ENCODE peak calls at places on chromosomes 1 and 21, in seven cellular contexts. R, J, N, U, F, Z and E are unnamed samples.

GRCh38 chr1:45302505-45303331 is 24.0 kb upstream of the HPDL start:
- DNase-seq in R (no peak), J (peak), N (no peak), U (no peak), F (no peak), Z (no peak), E (no peak)

GRCh38 chr1:89635825-89636815 is 3.2 kb downstream of the LRRC8C start:
- DNase-seq in R (peak), J (no peak), N (no peak), U (no peak), F (peak), Z (peak), E (no peak)

GRCh38 chr1:59135761-59136255 is 161.1 kb upstream of the FGGY start:
- DNase-seq in R (no peak), J (no peak), N (no peak), U (no peak), F (no peak), Z (no peak), E (no peak)

GRCh38 chr1:173503391-173503790 is 26.3 kb downstream of the PRDX6 start:
- DNase-seq in R (no peak), J (no peak), N (no peak), U (no peak), F (peak), Z (no peak), E (peak)

GRCh38 chr1:243483084-243483845 is 227.4 kb downstream of the SDCCAG8 start:
- DNase-seq in R (no peak), J (no peak), N (no peak), U (no peak), F (no peak), Z (no peak), E (no peak)

GRCh38 chr1:189141056-189141455 is 1336.6 kb downstream of the BRINP3 start:
- DNase-seq in R (no peak), J (no peak), N (no peak), U (no peak), F (no peak), Z (no peak), E (no peak)

GRCh38 chr1:85343213-85343611 is 66.8 kb upstream of the BCL10 start:
- DNase-seq in R (no peak), J (no peak), N (no peak), U (no peak), F (no peak), Z (no peak), E (no peak)

GRCh38 chr1:6476483-6476882 is 10.5 kb upstream of the TNFRSF25 start:
- DNase-seq in R (no peak), J (no peak), N (no peak), U (no peak), F (no peak), Z (no peak), E (no peak)

GRCh38 chr1:200624679-200625335 is 4.3 kb upstream of the KIF14 start:
- DNase-seq in R (no peak), J (no peak), N (no peak), U (no peak), F (no peak), Z (no peak), E (no peak)

GRCh38 chr1:202349263-202349928 is 897 bp downstream of the PPP1R12B start:
- DNase-seq in R (peak), J (no peak), N (peak), U (no peak), F (no peak), Z (no peak), E (peak)

GRCh38 chr1:66532798-66533783 is 862 bp upstream of the SGIP1 start:
- DNase-seq in R (peak), J (peak), N (peak), U (no peak), F (peak), Z (peak), E (no peak)

GRCh38 chr1:154941332-154941995 is 4.9 kb upstream of the PMVK start:
- DNase-seq in R (no peak), J (no peak), N (no peak), U (no peak), F (no peak), Z (no peak), E (no peak)

GRCh38 chr21:15004721-15005370 is 60.0 kb downstream of the NRIP1 start:
- DNase-seq in R (no peak), J (no peak), N (no peak), U (no peak), F (peak), Z (no peak), E (no peak)

GRCh38 chr1:38297852-38298251 is 251.3 kb upstream of the POU3F1 start:
- DNase-seq in R (no peak), J (no peak), N (no peak), U (no peak), F (no peak), Z (no peak), E (no peak)

GRCh38 chr1:109791495-109792040 is 27.8 kb upstream of the EPS8L3 start:
- DNase-seq in R (no peak), J (no peak), N (no peak), U (no peak), F (no peak), Z (no peak), E (no peak)

GRCh38 chr1:65512967-65513777 is 92.7 kb downstream of the LEPR start:
- DNase-seq in R (no peak), J (no peak), N (no peak), U (no peak), F (peak), Z (no peak), E (no peak)

GRCh38 chr1:143661418-143662120 is 310.2 kb downstream of the FAM72C start:
- DNase-seq in R (no peak), J (no peak), N (no peak), U (no peak), F (no peak), Z (no peak), E (no peak)

GRCh38 chr1:178224358-178224757 is 130.5 kb downstream of the RASAL2 start:
- DNase-seq in R (no peak), J (no peak), N (no peak), U (no peak), F (no peak), Z (no peak), E (no peak)